ENCODE peak calls at places on chromosome X, in six cellular contexts. E is transverse colon, A is IMR-90, J is suprapubic skin, N is heart left ventricle, C is breast epithelium. T is an unnamed sample. For H3K4me1, the result is how much of the 10 kb centered on the place peaks cover.

GRCh38 chrX:2589186-2590020 is 88.6 kb upstream of the DHRSX start:
- DNase-seq in N (no peak), J (no peak), C (peak), A (peak), E (no peak), T (no peak)

GRCh38 chrX:56798866-56799864 is 70.1 kb downstream of the NBDY start:
- DNase-seq in J (no peak), A (no peak), E (peak), N (no peak), C (peak), T (peak)

GRCh38 chrX:135086197-135086854 is 34.0 kb downstream of the ETDB start:
- DNase-seq in N (no peak), J (no peak), E (peak), C (no peak), A (peak), T (no peak)

GRCh38 chrX:18855919-18856644 is 127.8 kb downstream of the PHKA2 start:
- DNase-seq in A (no peak), E (no peak), N (no peak), C (no peak), J (no peak), T (no peak)

GRCh38 chrX:11089802-11090201 is 21.3 kb upstream of the HCCS start:
- DNase-seq in C (no peak), E (no peak), N (no peak), A (no peak), J (no peak), T (no peak)

GRCh38 chrX:70132244-70132643 is 1.0 kb upstream of the IGBP1 start:
- DNase-seq in E (no peak), A (no peak), J (no peak), N (no peak), C (no peak), T (no peak)

GRCh38 chrX:80578518-80579105 is 158.4 kb downstream of the TENT5D start:
- DNase-seq in J (no peak), N (no peak), E (no peak), C (no peak), A (peak), T (no peak)

GRCh38 chrX:143466130-143466529 is 51.1 kb downstream of the SPANXN3 start:
- DNase-seq in A (no peak), N (no peak), E (no peak), J (no peak), C (no peak), T (no peak)

GRCh38 chrX:1502241-1502640 is 34.7 kb downstream of the P2RY8 start:
- DNase-seq in J (peak), C (no peak), A (no peak), N (no peak), E (peak), T (no peak)

GRCh38 chrX:129980540-129981206 is 1.8 kb upstream of the BCORL1 start:
- DNase-seq in C (no peak), J (no peak), N (peak), A (no peak), E (peak), T (peak)

GRCh38 chrX:112851806-112852205 is 11.2 kb upstream of the AMOT start:
- DNase-seq in E (no peak), C (no peak), A (peak), J (no peak), N (peak), T (peak)

GRCh38 chrX:101230636-101231035 is 11.1 kb downstream of the DRP2 start:
- DNase-seq in A (peak), N (no peak), J (no peak), E (no peak), C (no peak), T (no peak)

GRCh38 chrX:3713225-3713936 is at the start of gene PRKX:
- DNase-seq in N (peak), E (peak), C (no peak), A (peak), J (no peak), T (no peak)

GRCh38 chrX:75547137-75547536 is 24.3 kb upstream of the ZDHHC15 start:
- DNase-seq in A (no peak), E (no peak), C (no peak), J (no peak), N (no peak), T (no peak)

GRCh38 chrX:1657367-1658082 is 42.7 kb downstream of the ASMT start:
- DNase-seq in C (no peak), J (no peak), E (peak), N (peak), A (no peak), T (peak)

GRCh38 chrX:24651783-24652182 is 4.6 kb upstream of the PCYT1B start:
- DNase-seq in C (no peak), A (no peak), J (no peak), N (no peak), E (no peak), T (no peak)

GRCh38 chrX:133892337-133892736 is 93.1 kb downstream of the GPC3 start:
- DNase-seq in J (no peak), A (no peak), E (no peak), C (no peak), N (no peak), T (no peak)

GRCh38 chrX:123330229-123330942 is 146.3 kb downstream of the GRIA3 start:
- DNase-seq in E (no peak), N (no peak), J (no peak), A (no peak), C (no peak), T (no peak)

GRCh38 chrX:72394518-72395163 is 88.9 kb upstream of the CITED1 start:
- DNase-seq in N (peak), E (no peak), A (peak), C (no peak), J (no peak), T (no peak)

GRCh38 chrX:44162964-44163475 is 180.5 kb downstream of the EFHC2 start:
- DNase-seq in A (no peak), N (no peak), C (no peak), E (no peak), J (no peak), T (no peak)

GRCh38 chrX:148661035-148661434 is 160.6 kb downstream of the AFF2 start:
- DNase-seq in J (no peak), E (no peak), N (no peak), A (no peak), C (no peak), T (no peak)

GRCh38 chrX:39133971-39134370 is 332.7 kb downstream of the MID1IP1 start:
- DNase-seq in C (no peak), J (no peak), E (peak), A (no peak), N (no peak), T (no peak)

GRCh38 chrX:44094821-44095530 is 121.8 kb upstream of the NDP start:
- DNase-seq in J (no peak), N (no peak), C (no peak), A (no peak), E (no peak), T (no peak)

GRCh38 chrX:118976599-118977340 is 2.4 kb downstream of the LONRF3 start:
- DNase-seq in J (peak), C (no peak), A (no peak), E (peak), N (peak), T (peak)

GRCh38 chrX:6071755-6072154 is 156.9 kb downstream of the NLGN4X start:
- DNase-seq in J (no peak), C (no peak), E (no peak), A (no peak), N (no peak), T (no peak)

GRCh38 chrX:10098235-10098819 is 58.4 kb upstream of the CLCN4 start:
- DNase-seq in A (no peak), N (no peak), J (no peak), C (no peak), E (no peak), T (no peak)

GRCh38 chrX:72057331-72057730 is 74.4 kb downstream of the RTL5 start:
- DNase-seq in J (no peak), C (no peak), E (no peak), A (no peak), N (no peak), T (no peak)

GRCh38 chrX:113384628-113385027 is 544.0 kb upstream of the AMOT start:
- DNase-seq in C (no peak), N (peak), E (no peak), J (no peak), A (peak), T (no peak)

GRCh38 chrX:1601051-1601767 is 9.8 kb downstream of the AKAP17A start:
- DNase-seq in J (peak), A (no peak), N (no peak), E (no peak), C (no peak), T (no peak)

GRCh38 chrX:21374163-21374993 is at the start of gene CNKSR2:
- DNase-seq in A (peak), J (no peak), C (no peak), E (peak), N (peak), T (no peak)

GRCh38 chrX:34879361-34879760 is 63.2 kb upstream of the FAM47B start:
- DNase-seq in C (no peak), E (no peak), J (no peak), N (no peak), A (peak), T (no peak)

GRCh38 chrX:115229337-115229991 is 4.4 kb downstream of the LRCH2 start:
- DNase-seq in E (no peak), N (no peak), J (no peak), A (no peak), C (no peak), T (no peak)

GRCh38 chrX:78801522-78801921 is 54.0 kb downstream of the LPAR4 start:
- DNase-seq in C (no peak), A (no peak), N (no peak), E (no peak), J (no peak), T (no peak)

GRCh38 chrX:108443065-108443464 is 3.4 kb downstream of the COL4A5 start:
- DNase-seq in J (no peak), E (no peak), C (no peak), A (no peak), N (no peak), T (no peak)

DNA sequence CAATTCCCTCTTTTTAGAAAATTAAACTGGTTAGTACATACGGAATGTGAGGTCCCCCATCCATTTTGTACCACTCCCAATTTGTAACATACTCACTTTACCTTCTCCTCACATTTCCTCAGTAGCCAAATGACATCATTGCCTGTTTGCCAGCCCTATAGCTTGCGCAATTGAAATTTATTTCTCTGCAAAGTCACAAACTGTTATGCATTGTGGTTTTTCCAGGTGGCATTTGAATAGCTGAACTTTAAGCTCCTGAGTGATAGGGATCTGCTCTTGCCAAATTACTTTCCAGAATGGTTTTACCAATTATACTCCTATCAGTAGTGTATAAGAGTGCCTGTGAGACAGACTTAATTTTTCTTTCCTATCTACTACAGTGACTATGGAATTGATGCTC is 7.7 kb downstream of the COL4A5 start:
- DNase-seq in C (no peak), E (no peak), N (no peak), J (no peak), A (peak), T (no peak)
- H3K27ac ChIP-seq in C (no peak), E (no peak), N (no peak), J (no peak), A (no peak), T (no peak)

DNA sequence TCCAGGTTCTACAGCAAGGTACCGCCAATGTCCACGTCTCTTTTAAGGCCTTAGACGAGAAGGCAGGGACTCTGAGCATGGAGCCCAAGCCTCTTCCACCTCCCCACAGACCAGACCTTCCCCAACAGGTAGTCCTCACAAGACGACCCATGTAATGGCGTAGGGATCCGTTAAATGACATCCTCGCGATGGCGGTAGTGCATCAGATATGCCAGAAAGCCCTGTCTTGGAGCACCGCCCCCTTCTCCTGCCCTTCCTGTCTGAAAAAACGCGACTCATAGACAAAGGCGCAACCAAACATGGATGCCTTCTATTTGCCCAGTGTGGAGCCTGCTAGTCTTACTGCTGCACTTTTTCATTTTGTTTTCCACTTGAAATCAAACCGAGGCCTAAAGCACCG is 185.4 kb downstream of the OR13H1 start:
- DNase-seq in N (no peak), A (peak), E (peak), C (peak), J (no peak), T (peak)
- TF ChIP-seq POLR2A in N (no peak), A (no peak), E (no peak), C (no peak), J (no peak), T (no peak)

GRCh38 chrX:150897371-150898319 is 823 bp downstream of the CD99L2 start:
- DNase-seq in C (no peak), N (no peak), J (no peak), E (peak), A (no peak), T (no peak)

GRCh38 chrX:150896632-150897031 is 1.8 kb downstream of the CD99L2 start:
- DNase-seq in A (no peak), J (no peak), E (no peak), N (no peak), C (no peak), T (no peak)

GRCh38 chrX:150899191-150899757 is 806 bp upstream of the CD99L2 start:
- DNase-seq in N (peak), A (peak), J (no peak), E (peak), C (peak), T (peak)

GRCh38 chrX:150902434-150903109 is 4.1 kb upstream of the CD99L2 start:
- DNase-seq in N (no peak), C (no peak), E (no peak), J (no peak), A (no peak), T (no peak)

GRCh38 chrX:150898343-150899190 is at the start of gene CD99L2:
- DNase-seq in E (peak), C (peak), N (peak), A (peak), J (peak), T (peak)
- H3K4me1 ChIP-seq in E (under half), C (under half), N (under half), A (under half), J (under half), T (under half)

DNA sequence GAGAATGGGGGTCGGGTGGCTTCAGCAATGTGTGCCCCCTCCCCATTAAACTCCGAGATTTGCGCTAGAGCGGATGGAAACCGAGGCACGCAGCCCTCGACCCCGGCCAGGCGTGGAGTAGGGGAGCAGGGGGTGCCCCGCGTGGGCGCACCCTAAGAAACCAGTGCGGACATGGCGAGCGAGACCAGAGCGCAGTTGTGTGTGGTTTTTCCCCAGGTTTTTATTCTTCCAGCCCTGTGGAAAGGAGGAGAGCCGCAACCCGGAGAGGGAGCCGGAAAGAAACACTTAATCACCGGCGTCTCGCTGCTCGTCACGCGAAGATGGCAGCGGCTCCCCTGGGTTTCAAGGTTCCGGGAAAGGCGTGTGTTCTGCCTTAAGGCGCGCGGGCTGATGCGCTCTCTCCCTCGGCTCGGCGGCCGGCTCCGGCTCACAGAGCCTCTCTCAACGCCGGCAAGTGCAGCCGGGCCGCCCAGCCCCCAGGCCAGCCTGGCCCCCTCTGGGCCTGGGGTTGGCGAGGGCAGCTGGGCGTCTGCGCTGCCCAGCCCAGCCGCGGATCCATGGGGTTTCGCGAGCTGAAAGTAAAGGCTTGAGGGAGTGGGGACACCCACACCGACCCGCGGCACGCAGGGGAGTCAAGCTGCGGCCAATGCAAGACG is 73.9 kb upstream of the BCOR start:
- DNase-seq in E (no peak), N (no peak), C (no peak), J (no peak), A (no peak), T (peak)
- H3K27ac ChIP-seq in E (peak), N (peak), C (peak), J (peak), A (peak), T (peak)

DNA sequence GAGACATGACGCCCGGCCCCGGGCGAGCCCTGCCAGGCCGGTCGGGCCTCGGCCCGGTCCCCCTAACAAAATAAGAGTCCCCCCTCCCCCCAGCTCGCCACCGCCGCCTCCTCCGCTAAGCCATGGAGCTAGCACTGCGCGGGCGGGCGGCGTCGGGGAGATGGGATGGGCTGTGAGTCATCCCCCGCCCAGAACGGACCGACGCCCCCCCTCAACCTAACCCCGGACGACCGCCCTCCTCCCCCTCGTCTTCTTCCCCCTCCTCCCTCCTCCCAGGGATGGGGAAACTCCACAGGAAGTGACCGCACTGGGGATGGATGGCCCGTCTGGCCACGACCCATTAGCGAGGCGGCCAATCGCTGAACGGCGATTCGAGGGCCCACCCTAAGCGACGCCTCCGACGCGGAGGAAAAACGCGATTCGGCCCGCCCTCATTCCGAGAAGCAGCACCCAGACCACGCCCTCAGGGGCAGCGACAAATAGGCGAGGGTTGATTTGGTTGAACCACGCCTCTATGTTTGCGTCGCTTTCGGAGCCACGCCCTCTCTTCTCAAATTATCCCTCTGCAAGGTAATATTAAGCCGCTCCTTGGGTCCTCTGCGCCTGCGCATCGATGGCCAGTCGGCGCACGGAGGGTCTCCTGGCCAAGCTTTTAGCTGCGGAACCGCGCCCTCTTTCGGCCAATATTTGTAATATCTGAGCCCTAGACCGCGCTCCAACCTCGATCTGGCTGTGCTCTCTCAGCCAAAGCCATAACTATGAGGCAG is at the start of gene TFE3:
- DNase-seq in E (peak), A (peak), J (peak), C (peak), N (peak), T (peak)
- TF ChIP-seq POLR2A in E (peak), A (peak), J (peak), C (peak), N (peak), T (peak)

GRCh38 chrX:153927936-153928760 is 2.1 kb upstream of the ARHGAP4 start:
- DNase-seq in E (peak), N (peak), C (peak), J (peak), A (peak), T (peak)

GRCh38 chrX:153926594-153926862 is 464 bp upstream of the ARHGAP4 start:
- DNase-seq in C (no peak), N (no peak), A (no peak), E (no peak), J (no peak), T (no peak)

GRCh38 chrX:153927686-153927935 is 1.5 kb upstream of the ARHGAP4 start:
- DNase-seq in J (no peak), N (no peak), A (no peak), E (no peak), C (no peak), T (no peak)

GRCh38 chrX:153925739-153926593 is at the start of gene ARHGAP4:
- DNase-seq in A (no peak), J (no peak), E (no peak), N (no peak), C (no peak), T (no peak)

GRCh38 chrX:153926863-153927685 is 1.0 kb upstream of the ARHGAP4 start:
- DNase-seq in E (peak), C (peak), N (peak), A (peak), J (no peak), T (no peak)
- H3K4me1 ChIP-seq in E (under half), C (under half), N (under half), A (under half), J (under half), T (under half)

DNA sequence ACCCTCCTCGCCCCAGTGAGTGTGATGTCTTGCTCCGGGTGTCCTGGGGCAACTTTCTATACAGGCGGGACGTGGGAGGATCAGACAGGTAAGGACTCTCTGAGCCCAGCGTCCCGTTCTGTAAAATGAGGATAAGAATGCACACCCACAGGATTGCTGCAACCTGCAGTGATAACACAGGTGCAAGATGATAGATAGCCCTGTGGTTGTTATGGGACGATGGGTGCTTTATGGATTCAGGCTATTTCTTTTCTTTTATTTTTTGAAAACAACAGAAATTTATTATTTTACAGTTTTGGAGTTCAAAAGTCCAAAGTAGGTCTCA is 28.6 kb downstream of the BEX3 start:
- DNase-seq in N (no peak), C (no peak), J (no peak), A (no peak), E (no peak), T (no peak)
- H3K27ac ChIP-seq in N (peak), C (no peak), J (no peak), A (peak), E (no peak), T (peak)

GRCh38 chrX:102978594-102978993 is 41.5 kb downstream of the RAB40AL start:
- DNase-seq in C (no peak), J (no peak), N (no peak), E (no peak), A (no peak), T (no peak)
- TF ChIP-seq POLR2A in C (no peak), J (no peak), N (no peak), E (no peak), A (no peak), T (no peak)

T was measured in uterus.